ENCODE peak calls at places on chromosome 16, in six cellular contexts. One of them, this sample, is unnamed. For H3K4me1, the result is how much of the 10 kb centered on the place peaks cover.

GRCh38 chr16:57998484-57998883 is 2.0 kb downstream of the ZNF319 start:
- DNase-seq in IMR-90: no peak
- DNase-seq in tibial artery: no peak
- DNase-seq in esophagus squamous epithelium: no peak
- DNase-seq in A549: peak
- DNase-seq in uterus: no peak
- DNase-seq in this sample: no peak

GRCh38 chr16:59826767-59827166 is 1092.7 kb upstream of the GOT2 start:
- DNase-seq in IMR-90: no peak
- DNase-seq in tibial artery: no peak
- DNase-seq in esophagus squamous epithelium: no peak
- DNase-seq in A549: no peak
- DNase-seq in uterus: no peak
- DNase-seq in this sample: no peak

GRCh38 chr16:15810411-15810810 is 46.4 kb downstream of the MYH11 start:
- DNase-seq in IMR-90: no peak
- DNase-seq in tibial artery: peak
- DNase-seq in esophagus squamous epithelium: no peak
- DNase-seq in A549: no peak
- DNase-seq in uterus: no peak
- DNase-seq in this sample: no peak

GRCh38 chr16:88686439-88687253 is at the start of gene SNAI3:
- DNase-seq in IMR-90: peak
- DNase-seq in tibial artery: no peak
- DNase-seq in esophagus squamous epithelium: no peak
- DNase-seq in A549: peak
- DNase-seq in uterus: peak
- DNase-seq in this sample: peak

GRCh38 chr16:66020642-66021041 is 345.8 kb upstream of the CDH5 start:
- DNase-seq in IMR-90: peak
- DNase-seq in tibial artery: no peak
- DNase-seq in esophagus squamous epithelium: no peak
- DNase-seq in A549: peak
- DNase-seq in uterus: no peak
- DNase-seq in this sample: no peak

GRCh38 chr16:88857728-88858339 is 907 bp downstream of the TRAPPC2L start:
- DNase-seq in IMR-90: peak
- DNase-seq in tibial artery: peak
- DNase-seq in esophagus squamous epithelium: no peak
- DNase-seq in A549: peak
- DNase-seq in uterus: peak
- DNase-seq in this sample: peak

GRCh38 chr16:17828012-17828411 is 357.3 kb upstream of the XYLT1 start:
- DNase-seq in IMR-90: peak
- DNase-seq in tibial artery: no peak
- DNase-seq in esophagus squamous epithelium: no peak
- DNase-seq in A549: peak
- DNase-seq in uterus: no peak
- DNase-seq in this sample: no peak

GRCh38 chr16:70749006-70749678 is 51.8 kb downstream of the VAC14 start:
- DNase-seq in IMR-90: no peak
- DNase-seq in tibial artery: no peak
- DNase-seq in esophagus squamous epithelium: no peak
- DNase-seq in A549: no peak
- DNase-seq in uterus: no peak
- DNase-seq in this sample: peak

GRCh38 chr16:81265658-81266451 is 27.4 kb downstream of the BCO1 start:
- DNase-seq in IMR-90: peak
- DNase-seq in tibial artery: peak
- DNase-seq in esophagus squamous epithelium: no peak
- DNase-seq in A549: no peak
- DNase-seq in uterus: peak
- DNase-seq in this sample: peak

GRCh38 chr16:82452002-82452741 is 174.6 kb upstream of the CDH13 start:
- DNase-seq in IMR-90: no peak
- DNase-seq in tibial artery: no peak
- DNase-seq in esophagus squamous epithelium: no peak
- DNase-seq in A549: no peak
- DNase-seq in uterus: no peak
- DNase-seq in this sample: no peak

GRCh38 chr16:87235810-87236515 is 81.2 kb downstream of the C16orf95 start:
- DNase-seq in IMR-90: no peak
- DNase-seq in tibial artery: peak
- DNase-seq in esophagus squamous epithelium: no peak
- DNase-seq in A549: no peak
- DNase-seq in uterus: no peak
- DNase-seq in this sample: no peak

GRCh38 chr16:86681440-86681838 is 103.1 kb downstream of the FOXL1 start:
- DNase-seq in IMR-90: no peak
- DNase-seq in tibial artery: peak
- DNase-seq in esophagus squamous epithelium: no peak
- DNase-seq in A549: no peak
- DNase-seq in uterus: peak
- DNase-seq in this sample: no peak

GRCh38 chr16:88754912-88755744 is 29.9 kb downstream of the PIEZO1 start:
- DNase-seq in IMR-90: peak
- DNase-seq in tibial artery: no peak
- DNase-seq in esophagus squamous epithelium: no peak
- DNase-seq in A549: no peak
- DNase-seq in uterus: no peak
- DNase-seq in this sample: peak

GRCh38 chr16:84166796-84167695 is 19.8 kb downstream of the TAF1C start:
- DNase-seq in IMR-90: no peak
- DNase-seq in tibial artery: no peak
- DNase-seq in esophagus squamous epithelium: no peak
- DNase-seq in A549: no peak
- DNase-seq in uterus: no peak
- DNase-seq in this sample: no peak

GRCh38 chr16:84194470-84195200 is 3.7 kb downstream of the ADAD2 start:
- DNase-seq in IMR-90: no peak
- DNase-seq in tibial artery: no peak
- DNase-seq in esophagus squamous epithelium: no peak
- DNase-seq in A549: no peak
- DNase-seq in uterus: no peak
- DNase-seq in this sample: no peak

GRCh38 chr16:30619207-30619606 is 9.0 kb upstream of the ZNF689 start:
- DNase-seq in IMR-90: no peak
- DNase-seq in tibial artery: no peak
- DNase-seq in esophagus squamous epithelium: no peak
- DNase-seq in A549: no peak
- DNase-seq in uterus: no peak
- DNase-seq in this sample: no peak

GRCh38 chr16:55701442-55702319 is 45.9 kb downstream of the SLC6A2 start:
- DNase-seq in IMR-90: peak
- DNase-seq in tibial artery: no peak
- DNase-seq in esophagus squamous epithelium: no peak
- DNase-seq in A549: peak
- DNase-seq in uterus: peak
- DNase-seq in this sample: peak

GRCh38 chr16:85245307-85246172 is 133.3 kb upstream of the CIBAR2 start:
- DNase-seq in IMR-90: peak
- DNase-seq in tibial artery: no peak
- DNase-seq in esophagus squamous epithelium: no peak
- DNase-seq in A549: peak
- DNase-seq in uterus: peak
- DNase-seq in this sample: peak

GRCh38 chr16:69853481-69853880 is 91.3 kb downstream of the WWP2 start:
- DNase-seq in IMR-90: no peak
- DNase-seq in tibial artery: no peak
- DNase-seq in esophagus squamous epithelium: no peak
- DNase-seq in A549: no peak
- DNase-seq in uterus: no peak
- DNase-seq in this sample: no peak

GRCh38 chr16:50276801-50277560 is 10.6 kb downstream of the ADCY7 start:
- DNase-seq in IMR-90: no peak
- DNase-seq in tibial artery: no peak
- DNase-seq in esophagus squamous epithelium: no peak
- DNase-seq in A549: peak
- DNase-seq in uterus: no peak
- DNase-seq in this sample: no peak

GRCh38 chr16:80144191-80144590 is 396.6 kb upstream of the DYNLRB2 start:
- DNase-seq in IMR-90: peak
- DNase-seq in tibial artery: no peak
- DNase-seq in esophagus squamous epithelium: no peak
- DNase-seq in A549: no peak
- DNase-seq in uterus: no peak
- DNase-seq in this sample: no peak

GRCh38 chr16:57984443-57985203 is 13.7 kb upstream of the CNGB1 start:
- DNase-seq in IMR-90: peak
- DNase-seq in tibial artery: peak
- DNase-seq in esophagus squamous epithelium: peak
- DNase-seq in A549: peak
- DNase-seq in uterus: peak
- DNase-seq in this sample: peak

GRCh38 chr16:67458121-67458641 is 22.8 kb downstream of the ATP6V0D1 start:
- DNase-seq in IMR-90: no peak
- DNase-seq in tibial artery: no peak
- DNase-seq in esophagus squamous epithelium: no peak
- DNase-seq in A549: no peak
- DNase-seq in uterus: peak
- DNase-seq in this sample: no peak
- H3K4me1 ChIP-seq in IMR-90: under half
- H3K4me1 ChIP-seq in tibial artery: half or more
- H3K4me1 ChIP-seq in esophagus squamous epithelium: half or more
- H3K4me1 ChIP-seq in A549: under half
- H3K4me1 ChIP-seq in uterus: under half
- H3K4me1 ChIP-seq in this sample: half or more

DNA sequence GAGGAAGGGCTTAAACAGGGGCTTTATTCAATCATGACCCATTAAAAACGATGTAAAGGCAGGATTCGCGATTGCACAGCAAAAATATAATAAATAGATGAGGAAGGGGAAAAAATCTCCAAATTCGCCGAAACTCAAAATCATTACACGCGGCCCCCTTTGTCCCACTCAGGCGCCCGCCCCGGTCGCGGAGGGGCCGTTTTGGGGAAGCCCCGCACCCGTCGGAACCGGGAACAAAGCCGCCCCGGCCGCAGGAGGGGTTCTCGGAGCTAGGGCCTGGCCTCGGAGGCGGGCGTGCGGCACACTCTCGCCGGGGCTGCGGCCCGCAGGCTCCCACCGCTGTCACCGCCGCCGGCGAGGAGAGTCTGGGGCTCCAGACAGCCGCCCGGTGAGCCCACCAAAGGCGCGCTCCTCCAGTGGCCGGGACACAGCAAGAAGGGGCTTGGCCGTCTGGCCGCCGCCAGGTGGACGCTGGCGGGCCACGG is 521 bp downstream of the C16orf87 start:
- DNase-seq in IMR-90: no peak
- DNase-seq in tibial artery: no peak
- DNase-seq in esophagus squamous epithelium: no peak
- DNase-seq in A549: peak
- DNase-seq in uterus: no peak
- DNase-seq in this sample: peak
- H3K27ac ChIP-seq in IMR-90: peak
- H3K27ac ChIP-seq in tibial artery: peak
- H3K27ac ChIP-seq in esophagus squamous epithelium: peak
- H3K27ac ChIP-seq in A549: peak
- H3K27ac ChIP-seq in uterus: peak
- H3K27ac ChIP-seq in this sample: peak

GRCh38 chr16:72169708-72170107 is 2.2 kb downstream of the PMFBP1 start:
- DNase-seq in IMR-90: no peak
- DNase-seq in tibial artery: no peak
- DNase-seq in esophagus squamous epithelium: no peak
- DNase-seq in A549: no peak
- DNase-seq in uterus: no peak
- DNase-seq in this sample: no peak

GRCh38 chr16:72173997-72174396 is 2.0 kb upstream of the PMFBP1 start:
- DNase-seq in IMR-90: no peak
- DNase-seq in tibial artery: no peak
- DNase-seq in esophagus squamous epithelium: no peak
- DNase-seq in A549: no peak
- DNase-seq in uterus: no peak
- DNase-seq in this sample: no peak

GRCh38 chr16:72168365-72168764 is 3.6 kb downstream of the PMFBP1 start:
- DNase-seq in IMR-90: no peak
- DNase-seq in tibial artery: no peak
- DNase-seq in esophagus squamous epithelium: no peak
- DNase-seq in A549: no peak
- DNase-seq in uterus: no peak
- DNase-seq in this sample: no peak

GRCh38 chr16:72174726-72175125 is 2.8 kb upstream of the PMFBP1 start:
- DNase-seq in IMR-90: no peak
- DNase-seq in tibial artery: no peak
- DNase-seq in esophagus squamous epithelium: no peak
- DNase-seq in A549: no peak
- DNase-seq in uterus: no peak
- DNase-seq in this sample: no peak

GRCh38 chr16:72172105-72173034 is at the start of gene PMFBP1:
- DNase-seq in IMR-90: peak
- DNase-seq in tibial artery: no peak
- DNase-seq in esophagus squamous epithelium: peak
- DNase-seq in A549: peak
- DNase-seq in uterus: no peak
- DNase-seq in this sample: no peak
- H3K4me1 ChIP-seq in IMR-90: under half
- H3K4me1 ChIP-seq in tibial artery: under half
- H3K4me1 ChIP-seq in esophagus squamous epithelium: under half
- H3K4me1 ChIP-seq in A549: under half
- H3K4me1 ChIP-seq in uterus: under half
- H3K4me1 ChIP-seq in this sample: under half

GRCh38 chr16:78593352-78593751 is 493.9 kb downstream of the WWOX start:
- DNase-seq in IMR-90: no peak
- DNase-seq in tibial artery: no peak
- DNase-seq in esophagus squamous epithelium: no peak
- DNase-seq in A549: no peak
- DNase-seq in uterus: no peak
- DNase-seq in this sample: no peak
- H3K27ac ChIP-seq in IMR-90: no peak
- H3K27ac ChIP-seq in tibial artery: no peak
- H3K27ac ChIP-seq in esophagus squamous epithelium: no peak
- H3K27ac ChIP-seq in A549: no peak
- H3K27ac ChIP-seq in uterus: no peak
- H3K27ac ChIP-seq in this sample: no peak

DNA sequence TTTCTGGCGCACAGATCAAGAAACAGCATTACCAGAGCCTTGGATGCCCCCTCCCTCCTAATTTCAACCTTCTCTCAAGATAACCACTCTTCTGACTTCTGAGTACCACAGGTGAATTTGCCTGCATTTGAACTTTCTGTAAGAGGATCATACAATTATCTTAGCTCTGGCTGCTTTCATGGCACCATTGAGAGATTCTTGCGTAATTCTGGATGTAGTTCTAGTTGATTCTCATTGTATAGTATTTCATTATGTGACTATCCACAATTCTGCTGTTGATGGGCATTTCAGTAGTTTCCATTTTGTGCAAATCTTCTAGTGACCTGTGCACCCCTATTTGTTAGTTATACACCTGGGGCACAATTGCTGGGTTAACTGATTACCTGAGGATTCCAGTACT is 7.5 kb downstream of the CDH3 start:
- DNase-seq in IMR-90: no peak
- DNase-seq in tibial artery: no peak
- DNase-seq in esophagus squamous epithelium: no peak
- DNase-seq in A549: no peak
- DNase-seq in uterus: no peak
- DNase-seq in this sample: no peak
- H3K4me1 ChIP-seq in IMR-90: under half
- H3K4me1 ChIP-seq in tibial artery: under half
- H3K4me1 ChIP-seq in esophagus squamous epithelium: under half
- H3K4me1 ChIP-seq in A549: under half
- H3K4me1 ChIP-seq in uterus: under half
- H3K4me1 ChIP-seq in this sample: under half